ENCODE peak calls at places on chromosomes 3 and 15, in ten cellular contexts. One of them, this sample, is unnamed.

GRCh38 chr3:105365536-105366301 is 990 bp upstream of the ALCAM start:
- DNase-seq in GM03348: no peak
- DNase-seq in activated CD4-positive, alpha-beta T cell treated with anti-CD3 and anti-CD28 coated beads, Interleukin-2, amount 10 ng/mL, durations not matched to agents 7 days and 5 days: no peak
- DNase-seq in mammary epithelial cell: peak; percentile 35
- DNase-seq in activated naive CD4-positive, alpha-beta T cell treated with anti-CD3 and anti-CD28 coated beads, Interleukin-2, amount 10 ng/mL, durations not matched to agents 7 days and 5 days: no peak
- DNase-seq in endothelial cell: no peak
- DNase-seq in HT1080: peak; percentile 64
- DNase-seq in CD8-positive, alpha-beta memory T cell: no peak
- DNase-seq in activated CD8-positive, alpha-beta memory T cell treated with anti-CD3 and anti-CD28 coated beads for 24 hours: no peak
- DNase-seq in COR-L47: peak; percentile 76
- DNase-seq in this sample: peak; percentile 20

GRCh38 chr3:180085122-180085710 is 48.5 kb upstream of the PEX5L start:
- DNase-seq in GM03348: no peak
- DNase-seq in activated CD4-positive, alpha-beta T cell treated with anti-CD3 and anti-CD28 coated beads, Interleukin-2, amount 10 ng/mL, durations not matched to agents 7 days and 5 days: no peak
- DNase-seq in mammary epithelial cell: no peak
- DNase-seq in activated naive CD4-positive, alpha-beta T cell treated with anti-CD3 and anti-CD28 coated beads, Interleukin-2, amount 10 ng/mL, durations not matched to agents 7 days and 5 days: no peak
- DNase-seq in endothelial cell: no peak
- DNase-seq in HT1080: peak; percentile 28
- DNase-seq in CD8-positive, alpha-beta memory T cell: no peak
- DNase-seq in activated CD8-positive, alpha-beta memory T cell treated with anti-CD3 and anti-CD28 coated beads for 24 hours: no peak
- DNase-seq in COR-L47: peak; percentile 35
- DNase-seq in this sample: no peak

GRCh38 chr3:152073267-152073666 is 195.5 kb upstream of the MBNL1 start:
- DNase-seq in GM03348: peak; percentile 45
- DNase-seq in activated CD4-positive, alpha-beta T cell treated with anti-CD3 and anti-CD28 coated beads, Interleukin-2, amount 10 ng/mL, durations not matched to agents 7 days and 5 days: no peak
- DNase-seq in mammary epithelial cell: no peak
- DNase-seq in activated naive CD4-positive, alpha-beta T cell treated with anti-CD3 and anti-CD28 coated beads, Interleukin-2, amount 10 ng/mL, durations not matched to agents 7 days and 5 days: no peak
- DNase-seq in endothelial cell: no peak
- DNase-seq in HT1080: peak; percentile 13
- DNase-seq in CD8-positive, alpha-beta memory T cell: no peak
- DNase-seq in activated CD8-positive, alpha-beta memory T cell treated with anti-CD3 and anti-CD28 coated beads for 24 hours: no peak
- DNase-seq in COR-L47: no peak
- DNase-seq in this sample: no peak

GRCh38 chr15:89052474-89052873 is 35.8 kb upstream of the ABHD2 start:
- DNase-seq in GM03348: peak; percentile 87
- DNase-seq in activated CD4-positive, alpha-beta T cell treated with anti-CD3 and anti-CD28 coated beads, Interleukin-2, amount 10 ng/mL, durations not matched to agents 7 days and 5 days: no peak
- DNase-seq in mammary epithelial cell: peak; percentile 51
- DNase-seq in activated naive CD4-positive, alpha-beta T cell treated with anti-CD3 and anti-CD28 coated beads, Interleukin-2, amount 10 ng/mL, durations not matched to agents 7 days and 5 days: no peak
- DNase-seq in endothelial cell: no peak
- DNase-seq in HT1080: peak; percentile 54
- DNase-seq in CD8-positive, alpha-beta memory T cell: no peak
- DNase-seq in activated CD8-positive, alpha-beta memory T cell treated with anti-CD3 and anti-CD28 coated beads for 24 hours: no peak
- DNase-seq in COR-L47: no peak
- DNase-seq in this sample: no peak

GRCh38 chr3:38108649-38109579 is 28.0 kb downstream of the ACAA1 start:
- DNase-seq in GM03348: no peak
- DNase-seq in activated CD4-positive, alpha-beta T cell treated with anti-CD3 and anti-CD28 coated beads, Interleukin-2, amount 10 ng/mL, durations not matched to agents 7 days and 5 days: no peak
- DNase-seq in mammary epithelial cell: no peak
- DNase-seq in activated naive CD4-positive, alpha-beta T cell treated with anti-CD3 and anti-CD28 coated beads, Interleukin-2, amount 10 ng/mL, durations not matched to agents 7 days and 5 days: no peak
- DNase-seq in endothelial cell: no peak
- DNase-seq in HT1080: no peak
- DNase-seq in CD8-positive, alpha-beta memory T cell: no peak
- DNase-seq in activated CD8-positive, alpha-beta memory T cell treated with anti-CD3 and anti-CD28 coated beads for 24 hours: peak; percentile 33
- DNase-seq in COR-L47: no peak
- DNase-seq in this sample: no peak

GRCh38 chr3:37935756-37936666 is 54.6 kb upstream of the VILL start:
- DNase-seq in GM03348: peak; percentile 86
- DNase-seq in activated CD4-positive, alpha-beta T cell treated with anti-CD3 and anti-CD28 coated beads, Interleukin-2, amount 10 ng/mL, durations not matched to agents 7 days and 5 days: no peak
- DNase-seq in mammary epithelial cell: peak; percentile 79
- DNase-seq in activated naive CD4-positive, alpha-beta T cell treated with anti-CD3 and anti-CD28 coated beads, Interleukin-2, amount 10 ng/mL, durations not matched to agents 7 days and 5 days: no peak
- DNase-seq in endothelial cell: no peak
- DNase-seq in HT1080: peak; percentile 99
- DNase-seq in CD8-positive, alpha-beta memory T cell: no peak
- DNase-seq in activated CD8-positive, alpha-beta memory T cell treated with anti-CD3 and anti-CD28 coated beads for 24 hours: no peak
- DNase-seq in COR-L47: no peak
- DNase-seq in this sample: no peak

GRCh38 chr3:77038468-77038927 is 1.4 kb upstream of the ROBO2 start:
- DNase-seq in GM03348: peak; percentile 79
- DNase-seq in activated CD4-positive, alpha-beta T cell treated with anti-CD3 and anti-CD28 coated beads, Interleukin-2, amount 10 ng/mL, durations not matched to agents 7 days and 5 days: no peak
- DNase-seq in mammary epithelial cell: peak; percentile 67
- DNase-seq in activated naive CD4-positive, alpha-beta T cell treated with anti-CD3 and anti-CD28 coated beads, Interleukin-2, amount 10 ng/mL, durations not matched to agents 7 days and 5 days: no peak
- DNase-seq in endothelial cell: peak; percentile 60
- DNase-seq in HT1080: peak; percentile 79
- DNase-seq in CD8-positive, alpha-beta memory T cell: no peak
- DNase-seq in activated CD8-positive, alpha-beta memory T cell treated with anti-CD3 and anti-CD28 coated beads for 24 hours: no peak
- DNase-seq in COR-L47: peak; percentile 67
- DNase-seq in this sample: peak; percentile 77

GRCh38 chr15:59178151-59178705 is 28.4 kb upstream of the LDHAL6B start:
- DNase-seq in GM03348: no peak
- DNase-seq in activated CD4-positive, alpha-beta T cell treated with anti-CD3 and anti-CD28 coated beads, Interleukin-2, amount 10 ng/mL, durations not matched to agents 7 days and 5 days: no peak
- DNase-seq in mammary epithelial cell: no peak
- DNase-seq in activated naive CD4-positive, alpha-beta T cell treated with anti-CD3 and anti-CD28 coated beads, Interleukin-2, amount 10 ng/mL, durations not matched to agents 7 days and 5 days: no peak
- DNase-seq in endothelial cell: no peak
- DNase-seq in HT1080: no peak
- DNase-seq in CD8-positive, alpha-beta memory T cell: no peak
- DNase-seq in activated CD8-positive, alpha-beta memory T cell treated with anti-CD3 and anti-CD28 coated beads for 24 hours: no peak
- DNase-seq in COR-L47: peak; percentile 25
- DNase-seq in this sample: no peak

GRCh38 chr15:69452702-69453513 is at the start of gene RPLP1:
- DNase-seq in GM03348: peak; percentile 98
- DNase-seq in activated CD4-positive, alpha-beta T cell treated with anti-CD3 and anti-CD28 coated beads, Interleukin-2, amount 10 ng/mL, durations not matched to agents 7 days and 5 days: peak; percentile 96
- DNase-seq in mammary epithelial cell: peak; percentile 90
- DNase-seq in activated naive CD4-positive, alpha-beta T cell treated with anti-CD3 and anti-CD28 coated beads, Interleukin-2, amount 10 ng/mL, durations not matched to agents 7 days and 5 days: peak; percentile 96
- DNase-seq in endothelial cell: peak; percentile 94
- DNase-seq in HT1080: peak; percentile 89
- DNase-seq in CD8-positive, alpha-beta memory T cell: peak; percentile 94
- DNase-seq in activated CD8-positive, alpha-beta memory T cell treated with anti-CD3 and anti-CD28 coated beads for 24 hours: peak; percentile 97
- DNase-seq in COR-L47: peak; percentile 95
- DNase-seq in this sample: peak; percentile 95

GRCh38 chr3:110094002-110094401 is 756.7 kb upstream of the DPPA4 start:
- DNase-seq in GM03348: no peak
- DNase-seq in activated CD4-positive, alpha-beta T cell treated with anti-CD3 and anti-CD28 coated beads, Interleukin-2, amount 10 ng/mL, durations not matched to agents 7 days and 5 days: no peak
- DNase-seq in mammary epithelial cell: no peak
- DNase-seq in activated naive CD4-positive, alpha-beta T cell treated with anti-CD3 and anti-CD28 coated beads, Interleukin-2, amount 10 ng/mL, durations not matched to agents 7 days and 5 days: no peak
- DNase-seq in endothelial cell: no peak
- DNase-seq in HT1080: no peak
- DNase-seq in CD8-positive, alpha-beta memory T cell: no peak
- DNase-seq in activated CD8-positive, alpha-beta memory T cell treated with anti-CD3 and anti-CD28 coated beads for 24 hours: no peak
- DNase-seq in COR-L47: no peak
- DNase-seq in this sample: no peak

GRCh38 chr3:147404800-147405551 is 1.4 kb downstream of the ZIC4 start:
- DNase-seq in GM03348: no peak
- DNase-seq in activated CD4-positive, alpha-beta T cell treated with anti-CD3 and anti-CD28 coated beads, Interleukin-2, amount 10 ng/mL, durations not matched to agents 7 days and 5 days: no peak
- DNase-seq in mammary epithelial cell: no peak
- DNase-seq in activated naive CD4-positive, alpha-beta T cell treated with anti-CD3 and anti-CD28 coated beads, Interleukin-2, amount 10 ng/mL, durations not matched to agents 7 days and 5 days: no peak
- DNase-seq in endothelial cell: no peak
- DNase-seq in HT1080: no peak
- DNase-seq in CD8-positive, alpha-beta memory T cell: no peak
- DNase-seq in activated CD8-positive, alpha-beta memory T cell treated with anti-CD3 and anti-CD28 coated beads for 24 hours: peak; percentile 35
- DNase-seq in COR-L47: no peak
- DNase-seq in this sample: no peak

GRCh38 chr3:6113338-6113737 is 747.6 kb upstream of the GRM7 start:
- DNase-seq in GM03348: no peak
- DNase-seq in activated CD4-positive, alpha-beta T cell treated with anti-CD3 and anti-CD28 coated beads, Interleukin-2, amount 10 ng/mL, durations not matched to agents 7 days and 5 days: no peak
- DNase-seq in mammary epithelial cell: no peak
- DNase-seq in activated naive CD4-positive, alpha-beta T cell treated with anti-CD3 and anti-CD28 coated beads, Interleukin-2, amount 10 ng/mL, durations not matched to agents 7 days and 5 days: no peak
- DNase-seq in endothelial cell: no peak
- DNase-seq in HT1080: no peak
- DNase-seq in CD8-positive, alpha-beta memory T cell: no peak
- DNase-seq in activated CD8-positive, alpha-beta memory T cell treated with anti-CD3 and anti-CD28 coated beads for 24 hours: no peak
- DNase-seq in COR-L47: no peak
- DNase-seq in this sample: no peak

GRCh38 chr3:38634133-38634532 is 15.4 kb downstream of the SCN5A start:
- DNase-seq in GM03348: no peak
- DNase-seq in activated CD4-positive, alpha-beta T cell treated with anti-CD3 and anti-CD28 coated beads, Interleukin-2, amount 10 ng/mL, durations not matched to agents 7 days and 5 days: no peak
- DNase-seq in mammary epithelial cell: no peak
- DNase-seq in activated naive CD4-positive, alpha-beta T cell treated with anti-CD3 and anti-CD28 coated beads, Interleukin-2, amount 10 ng/mL, durations not matched to agents 7 days and 5 days: no peak
- DNase-seq in endothelial cell: no peak
- DNase-seq in HT1080: peak; percentile 89
- DNase-seq in CD8-positive, alpha-beta memory T cell: no peak
- DNase-seq in activated CD8-positive, alpha-beta memory T cell treated with anti-CD3 and anti-CD28 coated beads for 24 hours: no peak
- DNase-seq in COR-L47: no peak
- DNase-seq in this sample: no peak

GRCh38 chr3:61685755-61686154 is 124.4 kb downstream of the PTPRG start:
- DNase-seq in GM03348: no peak
- DNase-seq in activated CD4-positive, alpha-beta T cell treated with anti-CD3 and anti-CD28 coated beads, Interleukin-2, amount 10 ng/mL, durations not matched to agents 7 days and 5 days: no peak
- DNase-seq in mammary epithelial cell: peak; percentile 42
- DNase-seq in activated naive CD4-positive, alpha-beta T cell treated with anti-CD3 and anti-CD28 coated beads, Interleukin-2, amount 10 ng/mL, durations not matched to agents 7 days and 5 days: no peak
- DNase-seq in endothelial cell: no peak
- DNase-seq in HT1080: peak; percentile 10
- DNase-seq in CD8-positive, alpha-beta memory T cell: no peak
- DNase-seq in activated CD8-positive, alpha-beta memory T cell treated with anti-CD3 and anti-CD28 coated beads for 24 hours: no peak
- DNase-seq in COR-L47: peak; percentile 7
- DNase-seq in this sample: no peak

GRCh38 chr15:77631790-77632551 is 741 bp downstream of the LINGO1 start:
- DNase-seq in GM03348: no peak
- DNase-seq in activated CD4-positive, alpha-beta T cell treated with anti-CD3 and anti-CD28 coated beads, Interleukin-2, amount 10 ng/mL, durations not matched to agents 7 days and 5 days: no peak
- DNase-seq in mammary epithelial cell: no peak
- DNase-seq in activated naive CD4-positive, alpha-beta T cell treated with anti-CD3 and anti-CD28 coated beads, Interleukin-2, amount 10 ng/mL, durations not matched to agents 7 days and 5 days: no peak
- DNase-seq in endothelial cell: peak; percentile 49
- DNase-seq in HT1080: no peak
- DNase-seq in CD8-positive, alpha-beta memory T cell: no peak
- DNase-seq in activated CD8-positive, alpha-beta memory T cell treated with anti-CD3 and anti-CD28 coated beads for 24 hours: no peak
- DNase-seq in COR-L47: no peak
- DNase-seq in this sample: peak; percentile 75

GRCh38 chr3:58025824-58026579 is 17.8 kb downstream of the FLNB start:
- DNase-seq in GM03348: no peak
- DNase-seq in activated CD4-positive, alpha-beta T cell treated with anti-CD3 and anti-CD28 coated beads, Interleukin-2, amount 10 ng/mL, durations not matched to agents 7 days and 5 days: no peak
- DNase-seq in mammary epithelial cell: no peak
- DNase-seq in activated naive CD4-positive, alpha-beta T cell treated with anti-CD3 and anti-CD28 coated beads, Interleukin-2, amount 10 ng/mL, durations not matched to agents 7 days and 5 days: no peak
- DNase-seq in endothelial cell: no peak
- DNase-seq in HT1080: no peak
- DNase-seq in CD8-positive, alpha-beta memory T cell: no peak
- DNase-seq in activated CD8-positive, alpha-beta memory T cell treated with anti-CD3 and anti-CD28 coated beads for 24 hours: no peak
- DNase-seq in COR-L47: peak; percentile 62
- DNase-seq in this sample: peak; percentile 36

GRCh38 chr15:90159213-90159612 is 41.9 kb upstream of the SEMA4B start:
- DNase-seq in GM03348: no peak
- DNase-seq in activated CD4-positive, alpha-beta T cell treated with anti-CD3 and anti-CD28 coated beads, Interleukin-2, amount 10 ng/mL, durations not matched to agents 7 days and 5 days: no peak
- DNase-seq in mammary epithelial cell: no peak
- DNase-seq in activated naive CD4-positive, alpha-beta T cell treated with anti-CD3 and anti-CD28 coated beads, Interleukin-2, amount 10 ng/mL, durations not matched to agents 7 days and 5 days: no peak
- DNase-seq in endothelial cell: no peak
- DNase-seq in HT1080: no peak
- DNase-seq in CD8-positive, alpha-beta memory T cell: no peak
- DNase-seq in activated CD8-positive, alpha-beta memory T cell treated with anti-CD3 and anti-CD28 coated beads for 24 hours: no peak
- DNase-seq in COR-L47: no peak
- DNase-seq in this sample: no peak

GRCh38 chr15:56249080-56249479 is 5.4 kb upstream of the RFX7 start:
- DNase-seq in GM03348: peak; percentile 50
- DNase-seq in activated CD4-positive, alpha-beta T cell treated with anti-CD3 and anti-CD28 coated beads, Interleukin-2, amount 10 ng/mL, durations not matched to agents 7 days and 5 days: no peak
- DNase-seq in mammary epithelial cell: peak; percentile 49
- DNase-seq in activated naive CD4-positive, alpha-beta T cell treated with anti-CD3 and anti-CD28 coated beads, Interleukin-2, amount 10 ng/mL, durations not matched to agents 7 days and 5 days: no peak
- DNase-seq in endothelial cell: peak; percentile 8
- DNase-seq in HT1080: peak; percentile 22
- DNase-seq in CD8-positive, alpha-beta memory T cell: no peak
- DNase-seq in activated CD8-positive, alpha-beta memory T cell treated with anti-CD3 and anti-CD28 coated beads for 24 hours: no peak
- DNase-seq in COR-L47: peak; percentile 46
- DNase-seq in this sample: no peak

GRCh38 chr15:75697523-75698398 is 14.9 kb downstream of the CSPG4 start:
- DNase-seq in GM03348: no peak
- DNase-seq in activated CD4-positive, alpha-beta T cell treated with anti-CD3 and anti-CD28 coated beads, Interleukin-2, amount 10 ng/mL, durations not matched to agents 7 days and 5 days: no peak
- DNase-seq in mammary epithelial cell: no peak
- DNase-seq in activated naive CD4-positive, alpha-beta T cell treated with anti-CD3 and anti-CD28 coated beads, Interleukin-2, amount 10 ng/mL, durations not matched to agents 7 days and 5 days: no peak
- DNase-seq in endothelial cell: no peak
- DNase-seq in HT1080: no peak
- DNase-seq in CD8-positive, alpha-beta memory T cell: no peak
- DNase-seq in activated CD8-positive, alpha-beta memory T cell treated with anti-CD3 and anti-CD28 coated beads for 24 hours: no peak
- DNase-seq in COR-L47: no peak
- DNase-seq in this sample: no peak

GRCh38 chr3:181313379-181313778 is 323.8 kb upstream of the DNAJC19 start:
- DNase-seq in GM03348: no peak
- DNase-seq in activated CD4-positive, alpha-beta T cell treated with anti-CD3 and anti-CD28 coated beads, Interleukin-2, amount 10 ng/mL, durations not matched to agents 7 days and 5 days: no peak
- DNase-seq in mammary epithelial cell: no peak
- DNase-seq in activated naive CD4-positive, alpha-beta T cell treated with anti-CD3 and anti-CD28 coated beads, Interleukin-2, amount 10 ng/mL, durations not matched to agents 7 days and 5 days: no peak
- DNase-seq in endothelial cell: no peak
- DNase-seq in HT1080: no peak
- DNase-seq in CD8-positive, alpha-beta memory T cell: no peak
- DNase-seq in activated CD8-positive, alpha-beta memory T cell treated with anti-CD3 and anti-CD28 coated beads for 24 hours: no peak
- DNase-seq in COR-L47: peak; percentile 28
- DNase-seq in this sample: peak; percentile 54

GRCh38 chr15:75809986-75810750 is 33.1 kb upstream of the UBE2Q2 start:
- DNase-seq in GM03348: peak; percentile 34
- DNase-seq in activated CD4-positive, alpha-beta T cell treated with anti-CD3 and anti-CD28 coated beads, Interleukin-2, amount 10 ng/mL, durations not matched to agents 7 days and 5 days: no peak
- DNase-seq in mammary epithelial cell: peak; percentile 60
- DNase-seq in activated naive CD4-positive, alpha-beta T cell treated with anti-CD3 and anti-CD28 coated beads, Interleukin-2, amount 10 ng/mL, durations not matched to agents 7 days and 5 days: peak; percentile 39
- DNase-seq in endothelial cell: no peak
- DNase-seq in HT1080: peak; percentile 54
- DNase-seq in CD8-positive, alpha-beta memory T cell: no peak
- DNase-seq in activated CD8-positive, alpha-beta memory T cell treated with anti-CD3 and anti-CD28 coated beads for 24 hours: no peak
- DNase-seq in COR-L47: peak; percentile 42
- DNase-seq in this sample: no peak

GRCh38 chr3:8964436-8965370 is 1.4 kb upstream of the RAD18 start:
- DNase-seq in GM03348: peak; percentile 71
- DNase-seq in activated CD4-positive, alpha-beta T cell treated with anti-CD3 and anti-CD28 coated beads, Interleukin-2, amount 10 ng/mL, durations not matched to agents 7 days and 5 days: no peak
- DNase-seq in mammary epithelial cell: peak; percentile 86
- DNase-seq in activated naive CD4-positive, alpha-beta T cell treated with anti-CD3 and anti-CD28 coated beads, Interleukin-2, amount 10 ng/mL, durations not matched to agents 7 days and 5 days: no peak
- DNase-seq in endothelial cell: no peak
- DNase-seq in HT1080: peak; percentile 96
- DNase-seq in CD8-positive, alpha-beta memory T cell: no peak
- DNase-seq in activated CD8-positive, alpha-beta memory T cell treated with anti-CD3 and anti-CD28 coated beads for 24 hours: no peak
- DNase-seq in COR-L47: no peak
- DNase-seq in this sample: no peak

GRCh38 chr3:130662407-130663028 is 84.1 kb downstream of the PIK3R4 start:
- DNase-seq in GM03348: no peak
- DNase-seq in activated CD4-positive, alpha-beta T cell treated with anti-CD3 and anti-CD28 coated beads, Interleukin-2, amount 10 ng/mL, durations not matched to agents 7 days and 5 days: no peak
- DNase-seq in mammary epithelial cell: no peak
- DNase-seq in activated naive CD4-positive, alpha-beta T cell treated with anti-CD3 and anti-CD28 coated beads, Interleukin-2, amount 10 ng/mL, durations not matched to agents 7 days and 5 days: no peak
- DNase-seq in endothelial cell: no peak
- DNase-seq in HT1080: no peak
- DNase-seq in CD8-positive, alpha-beta memory T cell: no peak
- DNase-seq in activated CD8-positive, alpha-beta memory T cell treated with anti-CD3 and anti-CD28 coated beads for 24 hours: no peak
- DNase-seq in COR-L47: no peak
- DNase-seq in this sample: no peak

GRCh38 chr3:190676477-190676876 is 162.6 kb downstream of the IL1RAP start:
- DNase-seq in GM03348: no peak
- DNase-seq in activated CD4-positive, alpha-beta T cell treated with anti-CD3 and anti-CD28 coated beads, Interleukin-2, amount 10 ng/mL, durations not matched to agents 7 days and 5 days: no peak
- DNase-seq in mammary epithelial cell: no peak
- DNase-seq in activated naive CD4-positive, alpha-beta T cell treated with anti-CD3 and anti-CD28 coated beads, Interleukin-2, amount 10 ng/mL, durations not matched to agents 7 days and 5 days: no peak
- DNase-seq in endothelial cell: no peak
- DNase-seq in HT1080: no peak
- DNase-seq in CD8-positive, alpha-beta memory T cell: no peak
- DNase-seq in activated CD8-positive, alpha-beta memory T cell treated with anti-CD3 and anti-CD28 coated beads for 24 hours: no peak
- DNase-seq in COR-L47: no peak
- DNase-seq in this sample: no peak

GRCh38 chr3:186411089-186411488 is 49.1 kb upstream of the DGKG start:
- DNase-seq in GM03348: no peak
- DNase-seq in activated CD4-positive, alpha-beta T cell treated with anti-CD3 and anti-CD28 coated beads, Interleukin-2, amount 10 ng/mL, durations not matched to agents 7 days and 5 days: no peak
- DNase-seq in mammary epithelial cell: no peak
- DNase-seq in activated naive CD4-positive, alpha-beta T cell treated with anti-CD3 and anti-CD28 coated beads, Interleukin-2, amount 10 ng/mL, durations not matched to agents 7 days and 5 days: no peak
- DNase-seq in endothelial cell: no peak
- DNase-seq in HT1080: no peak
- DNase-seq in CD8-positive, alpha-beta memory T cell: no peak
- DNase-seq in activated CD8-positive, alpha-beta memory T cell treated with anti-CD3 and anti-CD28 coated beads for 24 hours: no peak
- DNase-seq in COR-L47: no peak
- DNase-seq in this sample: no peak

GRCh38 chr15:28989239-28989830 is 103.6 kb downstream of the APBA2 start:
- DNase-seq in GM03348: no peak
- DNase-seq in activated CD4-positive, alpha-beta T cell treated with anti-CD3 and anti-CD28 coated beads, Interleukin-2, amount 10 ng/mL, durations not matched to agents 7 days and 5 days: no peak
- DNase-seq in mammary epithelial cell: no peak
- DNase-seq in activated naive CD4-positive, alpha-beta T cell treated with anti-CD3 and anti-CD28 coated beads, Interleukin-2, amount 10 ng/mL, durations not matched to agents 7 days and 5 days: peak; percentile 45
- DNase-seq in endothelial cell: peak; percentile 6
- DNase-seq in HT1080: peak; percentile 48
- DNase-seq in CD8-positive, alpha-beta memory T cell: no peak
- DNase-seq in activated CD8-positive, alpha-beta memory T cell treated with anti-CD3 and anti-CD28 coated beads for 24 hours: no peak
- DNase-seq in COR-L47: peak; percentile 33
- DNase-seq in this sample: peak; percentile 80

GRCh38 chr15:23401627-23402026 is 45.4 kb downstream of the GOLGA6L2 start:
- DNase-seq in GM03348: no peak
- DNase-seq in activated CD4-positive, alpha-beta T cell treated with anti-CD3 and anti-CD28 coated beads, Interleukin-2, amount 10 ng/mL, durations not matched to agents 7 days and 5 days: no peak
- DNase-seq in mammary epithelial cell: no peak
- DNase-seq in activated naive CD4-positive, alpha-beta T cell treated with anti-CD3 and anti-CD28 coated beads, Interleukin-2, amount 10 ng/mL, durations not matched to agents 7 days and 5 days: no peak
- DNase-seq in endothelial cell: no peak
- DNase-seq in HT1080: no peak
- DNase-seq in CD8-positive, alpha-beta memory T cell: no peak
- DNase-seq in activated CD8-positive, alpha-beta memory T cell treated with anti-CD3 and anti-CD28 coated beads for 24 hours: no peak
- DNase-seq in COR-L47: no peak
- DNase-seq in this sample: no peak

GRCh38 chr3:162512488-162512887 is 1015.9 kb downstream of the OTOL1 start:
- DNase-seq in GM03348: no peak
- DNase-seq in activated CD4-positive, alpha-beta T cell treated with anti-CD3 and anti-CD28 coated beads, Interleukin-2, amount 10 ng/mL, durations not matched to agents 7 days and 5 days: no peak
- DNase-seq in mammary epithelial cell: no peak
- DNase-seq in activated naive CD4-positive, alpha-beta T cell treated with anti-CD3 and anti-CD28 coated beads, Interleukin-2, amount 10 ng/mL, durations not matched to agents 7 days and 5 days: no peak
- DNase-seq in endothelial cell: no peak
- DNase-seq in HT1080: no peak
- DNase-seq in CD8-positive, alpha-beta memory T cell: no peak
- DNase-seq in activated CD8-positive, alpha-beta memory T cell treated with anti-CD3 and anti-CD28 coated beads for 24 hours: no peak
- DNase-seq in COR-L47: no peak
- DNase-seq in this sample: no peak